ENCODE peak calls at places on chromosomes 2 and 18, in six cellular contexts. H, M, R, Z, N and C are unnamed samples.

GRCh38 chr2:240600451-240600961 is 14.0 kb downstream of the CAPN10 start:
- DNase-seq in H (no peak), M (no peak), R (no peak), Z (no peak), N (no peak), C (peak)

GRCh38 chr2:155695505-155695904 is 637.0 kb downstream of the NR4A2 start:
- DNase-seq in H (no peak), M (no peak), R (no peak), Z (no peak), N (no peak), C (no peak)

GRCh38 chr18:62338446-62339105 is 13.5 kb downstream of the TNFRSF11A start:
- DNase-seq in H (no peak), M (no peak), R (no peak), Z (no peak), N (no peak), C (no peak)

GRCh38 chr2:37343537-37344434 is 644 bp upstream of the QPCT start:
- DNase-seq in H (no peak), M (no peak), R (no peak), Z (peak), N (peak), C (no peak)

GRCh38 chr2:235666240-235666781 is 172.5 kb downstream of the AGAP1 start:
- DNase-seq in H (peak), M (no peak), R (no peak), Z (peak), N (peak), C (peak)

GRCh38 chr2:118923371-118923770 is 18.6 kb upstream of the MARCO start:
- DNase-seq in H (no peak), M (no peak), R (no peak), Z (no peak), N (peak), C (no peak)

GRCh38 chr2:56012216-56012615 is 88.6 kb upstream of the EFEMP1 start:
- DNase-seq in H (no peak), M (no peak), R (no peak), Z (no peak), N (no peak), C (no peak)

GRCh38 chr2:16614314-16614860 is 51.2 kb downstream of the CYRIA start:
- DNase-seq in H (no peak), M (no peak), R (no peak), Z (no peak), N (no peak), C (no peak)

GRCh38 chr2:20868377-20868776 is 45.5 kb upstream of the LDAH start:
- DNase-seq in H (no peak), M (peak), R (peak), Z (no peak), N (no peak), C (no peak)

GRCh38 chr2:189880429-189880828 is 96.2 kb downstream of the PMS1 start:
- DNase-seq in H (no peak), M (no peak), R (no peak), Z (no peak), N (no peak), C (no peak)

GRCh38 chr2:18814387-18814786 is 225.0 kb upstream of the NT5C1B start:
- DNase-seq in H (no peak), M (no peak), R (no peak), Z (peak), N (no peak), C (no peak)

GRCh38 chr2:121907905-121908304 is 152.5 kb downstream of the TSN start:
- DNase-seq in H (no peak), M (no peak), R (no peak), Z (no peak), N (no peak), C (no peak)

GRCh38 chr2:30209227-30209626 is 22.1 kb upstream of the LBH start:
- DNase-seq in H (no peak), M (no peak), R (no peak), Z (no peak), N (no peak), C (no peak)

GRCh38 chr2:161219213-161219612 is 59.0 kb downstream of the TANK start:
- DNase-seq in H (no peak), M (no peak), R (no peak), Z (no peak), N (no peak), C (no peak)

GRCh38 chr18:75208836-75209128 is 157 bp downstream of the PTGR3 start:
- DNase-seq in H (no peak), M (no peak), R (no peak), Z (no peak), N (no peak), C (peak)

GRCh38 chr18:54958711-54959625 is at the start of gene CCDC68:
- DNase-seq in H (peak), M (peak), R (no peak), Z (no peak), N (peak), C (peak)

GRCh38 chr18:10053861-10054260 is 140.0 kb downstream of the VAPA start:
- DNase-seq in H (no peak), M (no peak), R (no peak), Z (no peak), N (no peak), C (no peak)

GRCh38 chr18:9673296-9674251 is 34.5 kb upstream of the RAB31 start:
- DNase-seq in H (peak), M (peak), R (no peak), Z (no peak), N (peak), C (peak)

GRCh38 chr2:173854840-173855239 is 110.3 kb downstream of the SP3 start:
- DNase-seq in H (no peak), M (no peak), R (no peak), Z (no peak), N (no peak), C (no peak)

GRCh38 chr2:56132138-56132537 is 51.7 kb upstream of the CCDC85A start:
- DNase-seq in H (no peak), M (no peak), R (no peak), Z (peak), N (peak), C (no peak)

GRCh38 chr2:41884718-41885117 is 163.1 kb upstream of the PKDCC start:
- DNase-seq in H (no peak), M (no peak), R (no peak), Z (no peak), N (no peak), C (no peak)

GRCh38 chr18:34592961-34593382 is 117.1 kb upstream of the DTNA start:
- DNase-seq in H (no peak), M (no peak), R (no peak), Z (no peak), N (no peak), C (peak)

GRCh38 chr2:172438064-172438421 is 10.7 kb downstream of the ITGA6 start:
- DNase-seq in H (no peak), M (peak), R (no peak), Z (no peak), N (peak), C (no peak)

GRCh38 chr2:236718207-236718992 is 148.8 kb downstream of the ACKR3 start:
- DNase-seq in H (no peak), M (no peak), R (no peak), Z (no peak), N (peak), C (no peak)

GRCh38 chr2:223928113-223929006 is 16.8 kb downstream of the WDFY1 start:
- DNase-seq in H (no peak), M (no peak), R (no peak), Z (no peak), N (no peak), C (no peak)

GRCh38 chr2:47771211-47771610 is 11.7 kb upstream of the MSH6 start:
- DNase-seq in H (no peak), M (no peak), R (no peak), Z (peak), N (peak), C (peak)

GRCh38 chr2:179580378-179581146 is 280.9 kb downstream of the ZNF385B start:
- DNase-seq in H (no peak), M (no peak), R (no peak), Z (no peak), N (peak), C (peak)